ENCODE peak calls at places on chromosome 2, in seven cellular contexts. K, L, U, C, D, Y and Q are unnamed samples.

GRCh38 chr2:112140899-112141622 is 2.9 kb downstream of the FBLN7 start:
- DNase-seq in C (no peak), U (no peak), L (no peak), D (no peak), K (no peak), Y (no peak), Q (no peak)

GRCh38 chr2:1518501-1518821 is 105.2 kb downstream of the TPO start:
- DNase-seq in Y (no peak), D (no peak), K (no peak), C (no peak), L (no peak), U (no peak), Q (no peak)

GRCh38 chr2:205885492-205886099 is 200.4 kb downstream of the INO80D start:
- DNase-seq in K (peak), Y (peak), C (no peak), U (peak), D (peak), L (peak), Q (peak)

GRCh38 chr2:216942465-216942864 is 82.6 kb upstream of the TNP1 start:
- DNase-seq in D (no peak), L (no peak), C (no peak), U (no peak), Y (no peak), K (no peak), Q (no peak)

GRCh38 chr2:158079672-158080071 is 22.0 kb upstream of the UPP2 start:
- DNase-seq in L (peak), K (no peak), Y (no peak), D (peak), U (no peak), C (peak), Q (no peak)

GRCh38 chr2:96156011-96156820 is 11.0 kb upstream of the DUSP2 start:
- DNase-seq in U (peak), C (no peak), Y (no peak), D (no peak), K (no peak), L (no peak), Q (peak)

GRCh38 chr2:119518401-119518800 is 5.9 kb downstream of the SCTR start:
- DNase-seq in K (no peak), U (no peak), C (no peak), D (no peak), L (no peak), Y (no peak), Q (no peak)

GRCh38 chr2:43040084-43040854 is 186.1 kb downstream of the ZFP36L2 start:
- DNase-seq in U (no peak), Y (no peak), K (no peak), D (no peak), L (no peak), C (no peak), Q (peak)

GRCh38 chr2:32064021-32064678 is 794 bp downstream of the SPAST start:
- DNase-seq in C (no peak), D (peak), L (no peak), U (peak), Y (no peak), K (no peak), Q (peak)

GRCh38 chr2:40400336-40400953 is 51.4 kb downstream of the SLC8A1 start:
- DNase-seq in C (no peak), Y (no peak), K (no peak), U (no peak), D (no peak), L (no peak), Q (no peak)

GRCh38 chr2:241904011-241904718 is 34.6 kb downstream of the RTP5 start:
- DNase-seq in K (no peak), C (no peak), Y (no peak), U (no peak), L (no peak), D (no peak), Q (no peak)

GRCh38 chr2:85661139-85661858 is 6.7 kb downstream of the SFTPB start:
- DNase-seq in Y (no peak), C (no peak), D (no peak), U (no peak), L (no peak), K (no peak), Q (no peak)

GRCh38 chr2:96815326-96816126 is 542 bp upstream of the CNNM3 start:
- DNase-seq in L (no peak), U (no peak), D (peak), Y (no peak), K (peak), C (no peak), Q (peak)

GRCh38 chr2:241001413-241002274 is 3.2 kb downstream of the SNED1 start:
- DNase-seq in D (no peak), C (no peak), K (no peak), U (no peak), Y (no peak), L (no peak), Q (no peak)

GRCh38 chr2:168244318-168244717 is 3.1 kb downstream of the STK39 start:
- DNase-seq in D (peak), Y (no peak), L (no peak), U (peak), C (peak), K (no peak), Q (no peak)

GRCh38 chr2:113024730-113025129 is 19.5 kb downstream of the IL36A start:
- DNase-seq in U (no peak), K (no peak), D (no peak), L (no peak), C (no peak), Y (no peak), Q (no peak)

GRCh38 chr2:71789556-71790219 is 336.3 kb downstream of the DYSF start:
- DNase-seq in C (no peak), U (no peak), L (no peak), D (no peak), K (no peak), Y (no peak), Q (no peak)

GRCh38 chr2:217254111-217254510 is 394.2 kb upstream of the TNP1 start:
- DNase-seq in L (no peak), K (no peak), C (no peak), D (no peak), Y (no peak), U (no peak), Q (no peak)

GRCh38 chr2:205024822-205025518 is 479.7 kb downstream of the PARD3B start:
- DNase-seq in K (no peak), L (peak), Y (peak), U (no peak), D (peak), C (peak), Q (no peak)

GRCh38 chr2:238412067-238412767 is 14.5 kb upstream of the ASB1 start:
- DNase-seq in L (no peak), K (no peak), C (no peak), Y (no peak), D (no peak), U (no peak), Q (no peak)

GRCh38 chr2:149098722-149099121 is 60.2 kb downstream of the LYPD6B start:
- DNase-seq in Y (no peak), C (no peak), D (peak), U (no peak), L (peak), K (no peak), Q (no peak)

GRCh38 chr2:43276517-43276931 is 50.1 kb upstream of the ZFP36L2 start:
- DNase-seq in C (no peak), L (no peak), U (no peak), D (no peak), Y (no peak), K (no peak), Q (no peak)

GRCh38 chr2:236507393-236508085 is 62.1 kb upstream of the ACKR3 start:
- DNase-seq in K (no peak), L (no peak), D (peak), C (no peak), U (peak), Y (no peak), Q (peak)

GRCh38 chr2:84805250-84805917 is 75.5 kb downstream of the TRABD2A start:
- DNase-seq in C (no peak), U (no peak), K (no peak), Y (no peak), D (peak), L (no peak), Q (no peak)

GRCh38 chr2:56450083-56450482 is 266.3 kb downstream of the CCDC85A start:
- DNase-seq in L (no peak), U (no peak), D (no peak), Y (no peak), K (no peak), C (no peak), Q (no peak)

GRCh38 chr2:96098900-96099590 is 17.3 kb downstream of the ADRA2B start:
- DNase-seq in K (no peak), L (no peak), U (no peak), Y (no peak), C (no peak), D (no peak), Q (no peak)

GRCh38 chr2:102258386-102259074 is 52.8 kb upstream of the IL1RL1 start:
- DNase-seq in L (peak), D (peak), U (no peak), K (no peak), Y (no peak), C (no peak), Q (no peak)

GRCh38 chr2:100518801-100519200 is 44.0 kb upstream of the PDCL3 start:
- DNase-seq in K (no peak), L (no peak), C (no peak), U (no peak), Y (no peak), D (peak), Q (no peak)